ENCODE peak calls at places on chromosomes 16 and 17, in five cellular contexts. B is H9, Q is mesendoderm, A is IMR-90, X is trophoblast cell. I is an unnamed sample.

GRCh38 chr17:16928406-16929280 is 43.3 kb downstream of the TNFRSF13B start:
- DNase-seq in B (no peak), Q (no peak), A (no peak), X (no peak), I (no peak)

GRCh38 chr16:15961060-15961511 is 11.7 kb downstream of the ABCC1 start:
- DNase-seq in B (no peak), Q (no peak), A (peak), X (no peak), I (no peak)

GRCh38 chr17:65297384-65297783 is 160.2 kb downstream of the RGS9 start:
- DNase-seq in B (no peak), Q (peak), A (no peak), X (peak), I (no peak)

GRCh38 chr17:7313028-7313889 is 1.9 kb downstream of the GPS2 start:
- DNase-seq in B (peak), Q (peak), A (peak), X (no peak), I (no peak)

GRCh38 chr17:20009302-20010098 is at the start of gene SPECC1:
- DNase-seq in B (peak), Q (peak), A (peak), X (peak), I (peak)

GRCh38 chr17:79630120-79630519 is 19.3 kb upstream of the RBFOX3 start:
- DNase-seq in B (peak), Q (no peak), A (no peak), X (no peak), I (no peak)

GRCh38 chr17:62703776-62704380 is 76.4 kb downstream of the MRC2 start:
- DNase-seq in B (peak), Q (peak), A (peak), X (peak), I (peak)

GRCh38 chr16:77043076-77043475 is 147.9 kb upstream of the MON1B start:
- DNase-seq in B (no peak), Q (peak), A (no peak), X (peak), I (peak)

GRCh38 chr17:50588391-50589111 is 28.0 kb downstream of the CACNA1G start:
- DNase-seq in B (no peak), Q (no peak), A (no peak), X (no peak), I (no peak)

GRCh38 chr17:49776864-49777263 is 11.6 kb upstream of the KAT7 start:
- DNase-seq in B (no peak), Q (no peak), A (no peak), X (no peak), I (no peak)

GRCh38 chr17:58189436-58190146 is 2.9 kb upstream of the EPX start:
- DNase-seq in B (no peak), Q (no peak), A (peak), X (no peak), I (peak)

GRCh38 chr17:62897706-62898105 is 68.3 kb upstream of the TANC2 start:
- DNase-seq in B (no peak), Q (no peak), A (no peak), X (no peak), I (no peak)

GRCh38 chr16:70688266-70688742 is 2.5 kb upstream of the MTSS2 start:
- DNase-seq in B (no peak), Q (no peak), A (peak), X (no peak), I (peak)

GRCh38 chr17:27560668-27561067 is 70.3 kb upstream of the LGALS9 start:
- DNase-seq in B (no peak), Q (no peak), A (peak), X (no peak), I (no peak)

GRCh38 chr17:35086931-35087573 is 23.5 kb upstream of the RFFL start:
- DNase-seq in B (no peak), Q (no peak), A (no peak), X (no peak), I (no peak)

GRCh38 chr17:61532818-61533217 is 58.2 kb downstream of the NACA2 start:
- DNase-seq in B (no peak), Q (no peak), A (no peak), X (no peak), I (no peak)

GRCh38 chr17:8056976-8057625 is 18.2 kb downstream of the ALOX15B start:
- DNase-seq in B (no peak), Q (no peak), A (no peak), X (no peak), I (peak)

GRCh38 chr17:64094412-64094811 is 35.5 kb downstream of the ERN1 start:
- DNase-seq in B (no peak), Q (no peak), A (no peak), X (no peak), I (no peak)

GRCh38 chr17:79944821-79945391 is 90.8 kb downstream of the TBC1D16 start:
- DNase-seq in B (peak), Q (no peak), A (no peak), X (no peak), I (no peak)

GRCh38 chr17:72030067-72030899 is 90.5 kb upstream of the SOX9 start:
- DNase-seq in B (peak), Q (peak), A (peak), X (no peak), I (peak)

GRCh38 chr16:29756654-29757053 is 10.9 kb upstream of the C16orf54 start:
- DNase-seq in B (no peak), Q (no peak), A (peak), X (no peak), I (peak)

GRCh38 chr17:80319999-80320344 is 59.3 kb downstream of the RNF213 start:
- DNase-seq in B (no peak), Q (no peak), A (peak), X (peak), I (peak)

GRCh38 chr16:26952411-26952810 is 114.3 kb upstream of the C16orf82 start:
- DNase-seq in B (peak), Q (peak), A (no peak), X (no peak), I (no peak)

GRCh38 chr17:67625971-67626370 is 91.8 kb upstream of the NOL11 start:
- DNase-seq in B (no peak), Q (no peak), A (no peak), X (no peak), I (no peak)
- H3K4ac ChIP-seq in B (no peak), Q (no peak), A (no peak), X (no peak), I (no peak)

DNA sequence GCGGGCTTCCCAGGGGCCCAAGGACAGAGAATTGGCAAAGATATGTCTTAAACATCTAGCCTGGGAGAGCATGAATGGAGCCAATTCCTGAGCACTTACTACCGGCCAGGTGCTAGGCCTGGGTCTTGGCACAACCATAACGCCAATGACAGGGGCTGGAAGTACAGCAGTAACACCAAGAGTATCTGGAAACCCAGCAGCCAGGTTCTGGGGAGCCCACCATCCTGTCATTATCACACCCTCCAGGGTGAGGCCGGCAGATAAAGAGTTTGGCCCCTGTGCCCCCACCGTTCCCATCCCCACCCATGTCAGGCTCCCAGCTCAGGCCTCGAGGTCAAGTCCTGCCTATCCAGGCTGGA is 512 bp upstream of the TMC8 start:
- DNase-seq in B (no peak), Q (no peak), A (no peak), X (no peak), I (no peak)
- H3K4ac ChIP-seq in B (no peak), Q (no peak), A (no peak), X (no peak), I (peak)

DNA sequence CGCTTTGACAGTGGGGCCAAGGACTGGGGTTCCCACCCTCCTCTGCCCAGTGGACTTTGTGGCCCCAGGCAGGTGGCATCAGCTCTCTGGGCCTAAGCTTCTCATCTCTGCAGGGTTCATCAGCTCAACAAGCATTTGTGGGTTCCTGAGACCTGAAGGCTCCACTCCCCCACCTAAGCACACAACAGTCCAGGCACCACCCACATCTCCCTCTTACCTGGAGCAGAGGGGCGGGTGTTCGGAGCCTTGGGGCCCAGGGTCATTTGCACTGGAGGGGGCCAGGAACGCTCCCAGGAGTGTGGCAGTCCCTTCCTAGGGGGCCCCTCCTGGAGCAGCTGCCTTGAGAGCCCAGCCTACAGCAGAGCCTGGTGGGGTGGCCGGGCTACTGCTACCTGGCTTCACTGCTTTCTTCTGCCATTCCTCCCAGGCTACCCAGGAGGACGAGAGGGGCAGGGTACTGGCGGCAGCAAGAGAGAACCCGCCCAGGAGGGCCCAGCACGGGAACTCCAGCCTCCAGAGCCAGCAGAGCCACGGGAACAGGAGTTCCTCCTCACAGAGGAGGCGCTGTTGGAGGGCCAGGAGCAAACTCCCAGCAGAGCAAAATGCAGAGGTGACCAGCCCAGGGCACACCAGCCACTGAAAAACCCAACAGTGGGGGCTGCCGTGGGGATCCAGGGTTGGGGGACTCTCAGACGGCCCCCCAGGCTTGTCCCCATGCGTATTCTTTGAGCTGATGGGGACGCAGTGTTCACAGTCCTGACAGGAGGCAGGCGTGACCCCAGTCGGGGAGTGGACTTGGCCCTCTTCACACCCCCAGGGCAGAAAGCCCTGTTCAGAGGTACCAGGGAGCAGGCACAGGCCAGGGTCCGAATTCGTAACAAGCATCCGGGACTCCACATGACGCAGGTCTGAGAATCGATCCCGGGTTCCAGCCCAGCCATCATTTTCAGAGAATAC is 35.1 kb upstream of the SLC38A10 start:
- DNase-seq in B (peak), Q (peak), A (no peak), X (peak), I (peak)
- H3K4ac ChIP-seq in B (no peak), Q (peak), A (peak), X (peak), I (peak)

GRCh38 chr16:85275533-85276249 is 163.4 kb upstream of the CIBAR2 start:
- DNase-seq in B (peak), Q (peak), A (peak), X (peak), I (peak)

GRCh38 chr16:85276258-85276657 is 164.0 kb upstream of the CIBAR2 start:
- DNase-seq in B (no peak), Q (no peak), A (no peak), X (no peak), I (no peak)

GRCh38 chr16:85274501-85274900 is 162.2 kb upstream of the CIBAR2 start:
- DNase-seq in B (no peak), Q (no peak), A (no peak), X (no peak), I (no peak)

GRCh38 chr16:85273293-85273692 is 161.0 kb upstream of the CIBAR2 start:
- DNase-seq in B (no peak), Q (no peak), A (no peak), X (no peak), I (no peak)

DNA sequence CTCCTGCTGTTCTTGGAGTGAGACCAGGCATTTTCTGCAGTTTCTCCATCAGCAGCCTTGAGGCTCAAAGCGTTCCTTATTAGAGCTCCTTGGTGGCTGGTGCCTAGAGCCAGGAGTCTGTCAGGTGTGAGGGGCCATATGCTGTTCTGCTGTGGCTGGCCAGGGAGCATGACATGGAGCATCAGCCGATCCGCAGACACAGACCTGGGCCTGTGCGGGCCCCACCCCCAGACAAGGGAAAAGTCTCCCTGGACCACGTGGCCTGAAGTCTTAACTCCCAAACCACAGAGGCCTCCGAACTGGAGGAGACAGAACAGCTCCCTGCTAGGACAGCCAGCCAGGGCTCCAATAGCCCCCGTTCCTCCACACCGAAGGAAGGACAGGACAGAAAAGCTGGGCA is 162.7 kb upstream of the CIBAR2 start:
- DNase-seq in B (no peak), Q (no peak), A (no peak), X (no peak), I (no peak)
- H3K4ac ChIP-seq in B (no peak), Q (no peak), A (no peak), X (no peak), I (no peak)

DNA sequence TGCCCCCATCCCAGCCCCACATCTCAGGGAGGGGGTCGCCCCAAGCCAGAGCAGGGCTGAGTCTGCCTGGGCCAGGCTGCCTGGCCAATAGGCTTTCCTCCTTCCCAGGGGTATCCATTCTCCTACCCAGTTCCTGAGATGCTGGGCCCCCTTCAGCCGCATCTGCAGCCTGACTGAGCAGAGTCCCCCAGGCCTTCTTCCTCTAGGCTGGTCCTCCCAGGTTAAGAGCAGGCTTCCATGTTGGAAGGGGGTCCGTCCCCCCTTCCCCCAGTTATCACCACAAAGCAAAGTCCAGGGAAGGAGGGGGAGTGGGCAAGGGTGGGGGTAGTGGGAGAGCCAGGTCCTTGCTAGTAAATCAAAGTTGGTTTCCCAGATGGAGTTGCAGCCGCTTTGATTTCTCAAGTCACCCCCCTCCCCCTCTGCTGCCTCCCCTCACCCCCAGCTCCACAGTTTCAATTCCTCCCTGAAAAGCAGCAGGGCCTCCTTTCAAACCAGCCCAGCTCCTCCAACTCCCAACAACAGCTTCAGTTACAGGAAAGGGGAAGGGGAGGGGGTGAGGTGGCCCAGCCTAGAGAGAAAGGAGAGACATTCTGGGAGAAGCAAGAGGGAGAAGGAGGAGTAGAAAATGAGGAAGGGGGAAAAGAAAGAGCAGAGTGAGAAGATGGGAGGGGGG is 9.5 kb upstream of the FZD2 start:
- DNase-seq in B (peak), Q (peak), A (no peak), X (no peak), I (no peak)
- H3K4ac ChIP-seq in B (no peak), Q (peak), A (peak), X (peak), I (peak)

GRCh38 chr16:88810868-88811599 is 694 bp downstream of the APRT start:
- DNase-seq in B (peak), Q (peak), A (peak), X (peak), I (peak)
- H3K4ac ChIP-seq in B (no peak), Q (peak), A (peak), X (peak), I (peak)

GRCh38 chr16:81462683-81463082 is 18.1 kb downstream of the CMIP start:
- DNase-seq in B (no peak), Q (no peak), A (no peak), X (peak), I (no peak)
- H3K4ac ChIP-seq in B (no peak), Q (no peak), A (no peak), X (peak), I (no peak)

GRCh38 chr16:56106527-56106926 is 84.8 kb upstream of the GNAO1 start:
- DNase-seq in B (no peak), Q (no peak), A (no peak), X (no peak), I (no peak)

GRCh38 chr16:56102159-56102798 is 89.0 kb upstream of the GNAO1 start:
- DNase-seq in B (no peak), Q (peak), A (no peak), X (no peak), I (no peak)

DNA sequence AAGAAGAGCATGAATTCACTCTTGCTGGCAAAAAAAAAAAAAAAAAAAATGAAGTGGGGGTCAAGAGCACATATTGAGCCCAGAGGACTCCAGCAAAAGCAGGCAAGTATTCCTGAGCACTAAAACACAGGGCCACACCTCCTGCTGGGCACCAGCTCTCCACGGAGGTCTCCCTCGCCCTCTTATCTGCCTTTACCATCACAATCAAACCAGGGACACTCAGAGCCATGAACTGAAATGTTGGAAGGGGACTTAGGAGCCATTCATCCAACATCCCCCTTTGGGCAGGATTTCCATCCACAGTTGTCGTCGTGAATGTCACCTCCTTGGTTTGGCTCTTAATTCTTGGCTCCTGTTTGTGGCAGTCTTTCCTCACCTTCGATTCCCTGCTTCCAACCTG is 89.8 kb upstream of the GNAO1 start:
- DNase-seq in B (no peak), Q (peak), A (no peak), X (no peak), I (no peak)
- H3K4ac ChIP-seq in B (no peak), Q (no peak), A (no peak), X (no peak), I (no peak)

GRCh38 chr16:85592700-85593502 is 20.2 kb upstream of the GSE1 start:
- DNase-seq in B (no peak), Q (no peak), A (peak), X (no peak), I (peak)

GRCh38 chr16:85589688-85590505 is 23.2 kb upstream of the GSE1 start:
- DNase-seq in B (no peak), Q (no peak), A (no peak), X (no peak), I (no peak)

GRCh38 chr16:85588562-85589503 is 24.3 kb upstream of the GSE1 start:
- DNase-seq in B (no peak), Q (no peak), A (no peak), X (no peak), I (no peak)

GRCh38 chr16:85591381-85591780 is 21.7 kb upstream of the GSE1 start:
- DNase-seq in B (no peak), Q (no peak), A (no peak), X (no peak), I (no peak)

GRCh38 chr16:85590506-85590832 is 22.7 kb upstream of the GSE1 start:
- DNase-seq in B (no peak), Q (no peak), A (no peak), X (no peak), I (no peak)
- H3K4ac ChIP-seq in B (no peak), Q (no peak), A (no peak), X (no peak), I (no peak)